ENCODE peak calls at places on chromosome 9, in seven cellular contexts. Y is AG09319, D is body of pancreas, M is left ventricle myocardium inferior, J is DND-41, A is neural crest cell, I is H9. V is an unnamed sample.

GRCh38 chr9:88691811-88692210 is 156.8 kb downstream of the NXNL2 start:
- DNase-seq in Y (no peak), D (no peak), M (no peak), J (no peak), A (no peak), I (no peak), V (no peak)

GRCh38 chr9:88387733-88388202 is 476 bp upstream of the SPIN1 start:
- DNase-seq in Y (no peak), D (peak; percentile 62), M (peak; percentile 32), J (no peak), A (peak; percentile 17), I (no peak), V (no peak)

GRCh38 chr9:127204771-127205470 is 59.7 kb upstream of the GARNL3 start:
- DNase-seq in Y (no peak), D (no peak), M (peak; percentile 20), J (peak; percentile 9), A (no peak), I (peak; percentile 38), V (no peak)

GRCh38 chr9:117549444-117549843 is 134.6 kb upstream of the ASTN2 start:
- DNase-seq in Y (no peak), D (no peak), M (no peak), J (no peak), A (no peak), I (peak; percentile 62), V (no peak)

GRCh38 chr9:15333376-15333881 is 26.4 kb upstream of the TTC39B start:
- DNase-seq in Y (no peak), D (no peak), M (no peak), J (no peak), A (no peak), I (no peak), V (no peak)

GRCh38 chr9:34710023-34710422 is at the start of gene CCL21:
- DNase-seq in Y (no peak), D (peak; percentile 39), M (peak; percentile 79), J (no peak), A (no peak), I (no peak), V (no peak)

GRCh38 chr9:16928179-16928945 is 57.9 kb upstream of the BNC2 start:
- DNase-seq in Y (no peak), D (no peak), M (no peak), J (no peak), A (no peak), I (no peak), V (no peak)

GRCh38 chr9:28688172-28688571 is 1114.9 kb upstream of the C9orf72 start:
- DNase-seq in Y (no peak), D (no peak), M (no peak), J (no peak), A (no peak), I (no peak), V (no peak)

GRCh38 chr9:121156263-121156731 is 45.4 kb downstream of the RAB14 start:
- DNase-seq in Y (peak; percentile 24), D (no peak), M (no peak), J (no peak), A (no peak), I (no peak), V (no peak)

GRCh38 chr9:114931407-114931806 is 1.0 kb upstream of the TNFSF8 start:
- DNase-seq in Y (no peak), D (no peak), M (no peak), J (no peak), A (no peak), I (no peak), V (no peak)

GRCh38 chr9:80899208-80899607 is 790.1 kb downstream of the TLE1 start:
- DNase-seq in Y (peak; percentile 2), D (no peak), M (no peak), J (no peak), A (no peak), I (no peak), V (no peak)

GRCh38 chr9:124140941-124141568 is 116.7 kb upstream of the NEK6 start:
- DNase-seq in Y (no peak), D (no peak), M (no peak), J (no peak), A (no peak), I (no peak), V (no peak)

GRCh38 chr9:124764774-124765438 is 6.2 kb downstream of the NR6A1 start:
- DNase-seq in Y (no peak), D (no peak), M (no peak), J (no peak), A (no peak), I (no peak), V (no peak)

GRCh38 chr9:131968632-131969031 is 111.0 kb downstream of the MED27 start:
- DNase-seq in Y (no peak), D (no peak), M (no peak), J (no peak), A (no peak), I (no peak), V (no peak)

GRCh38 chr9:6417186-6417585 is 4.2 kb downstream of the UHRF2 start:
- DNase-seq in Y (no peak), D (no peak), M (no peak), J (no peak), A (no peak), I (no peak), V (no peak)

GRCh38 chr9:4814913-4815312 is 22.2 kb downstream of the RCL1 start:
- DNase-seq in Y (no peak), D (peak; percentile 55), M (no peak), J (no peak), A (no peak), I (no peak), V (no peak)

GRCh38 chr9:77935974-77936373 is 95.6 kb downstream of the GNAQ start:
- DNase-seq in Y (no peak), D (no peak), M (no peak), J (no peak), A (no peak), I (no peak), V (no peak)

GRCh38 chr9:88583901-88584596 is 49.1 kb downstream of the NXNL2 start:
- DNase-seq in Y (no peak), D (no peak), M (no peak), J (no peak), A (no peak), I (no peak), V (no peak)

GRCh38 chr9:108434502-108434901 is 421.3 kb downstream of the ACTL7B start:
- DNase-seq in Y (no peak), D (no peak), M (no peak), J (no peak), A (no peak), I (no peak), V (no peak)

GRCh38 chr9:14322211-14323082 is 8.5 kb upstream of the NFIB start:
- DNase-seq in Y (no peak), D (peak; percentile 92), M (peak; percentile 95), J (peak; percentile 78), A (peak; percentile 82), I (peak; percentile 90), V (peak; percentile 35)

GRCh38 chr9:20707708-20708107 is 23.6 kb downstream of the FOCAD start:
- DNase-seq in Y (no peak), D (no peak), M (no peak), J (no peak), A (no peak), I (no peak), V (no peak)

GRCh38 chr9:6584881-6585597 is 60.5 kb downstream of the GLDC start:
- DNase-seq in Y (no peak), D (no peak), M (no peak), J (no peak), A (no peak), I (no peak), V (no peak)

GRCh38 chr9:75448281-75448680 is 360.0 kb downstream of the OSTF1 start:
- DNase-seq in Y (no peak), D (peak; percentile 8), M (no peak), J (no peak), A (no peak), I (no peak), V (no peak)

GRCh38 chr9:8365029-8365428 is 565.5 kb upstream of the DMAC1 start:
- DNase-seq in Y (no peak), D (no peak), M (no peak), J (no peak), A (no peak), I (no peak), V (no peak)

GRCh38 chr9:18457498-18457897 is 16.5 kb upstream of the ADAMTSL1 start:
- DNase-seq in Y (no peak), D (no peak), M (no peak), J (no peak), A (no peak), I (no peak), V (no peak)

GRCh38 chr9:132481467-132481866 is 71.5 kb downstream of the CFAP77 start:
- DNase-seq in Y (no peak), D (no peak), M (no peak), J (no peak), A (no peak), I (no peak), V (no peak)

GRCh38 chr9:76181020-76181641 is 213.1 kb downstream of the RFK start:
- DNase-seq in Y (no peak), D (peak; percentile 32), M (no peak), J (no peak), A (no peak), I (no peak), V (no peak)

GRCh38 chr9:135230817-135231520 is 143.5 kb downstream of the OLFM1 start:
- DNase-seq in Y (no peak), D (no peak), M (peak; percentile 2), J (no peak), A (no peak), I (peak; percentile 37), V (no peak)
- TF ChIP-seq CTCF in Y (no peak), D (no peak), M (no peak), J (no peak), A (no peak), I (peak; percentile 28), V (no peak)

GRCh38 chr9:116166713-116167112 is 13.1 kb downstream of the PAPPA start:
- DNase-seq in Y (no peak), D (no peak), M (no peak), J (no peak), A (no peak), I (no peak), V (no peak)
- TF ChIP-seq CTCF in Y (no peak), D (no peak), M (peak; percentile 28), J (peak; percentile 11), A (peak; percentile 23), I (peak; percentile 50), V (no peak)

GRCh38 chr9:73065439-73065838 is 86.2 kb upstream of the ANXA1 start:
- DNase-seq in Y (no peak), D (no peak), M (no peak), J (no peak), A (no peak), I (no peak), V (no peak)

GRCh38 chr9:73061131-73061530 is 90.5 kb upstream of the ANXA1 start:
- DNase-seq in Y (no peak), D (no peak), M (no peak), J (no peak), A (no peak), I (no peak), V (no peak)

GRCh38 chr9:73067074-73067473 is 84.6 kb upstream of the ANXA1 start:
- DNase-seq in Y (no peak), D (no peak), M (no peak), J (no peak), A (no peak), I (peak; percentile 39), V (no peak)
- TF ChIP-seq CTCF in Y (no peak), D (no peak), M (no peak), J (peak; percentile 40), A (no peak), I (peak; percentile 48), V (no peak)

DNA sequence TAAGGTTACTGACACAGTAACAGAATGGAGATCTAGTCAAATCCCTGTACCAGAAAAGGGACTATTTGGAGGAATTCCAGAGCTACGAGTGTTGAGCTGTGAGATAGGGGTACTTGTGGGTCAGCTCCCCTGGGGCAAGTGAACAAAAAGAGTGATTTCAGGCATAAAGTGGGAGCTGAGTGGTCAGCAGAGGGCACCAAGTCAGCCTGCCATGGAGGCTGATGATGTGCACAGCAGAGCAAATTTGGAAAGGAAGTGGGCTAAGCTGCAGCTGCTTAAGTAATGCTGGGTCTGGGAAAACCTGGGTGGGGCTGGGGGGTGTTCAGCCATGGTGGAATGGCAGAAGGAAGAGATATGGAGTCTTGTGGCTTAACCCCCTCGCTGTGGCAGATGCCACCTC is 327.9 kb downstream of the NTRK2 start:
- DNase-seq in Y (no peak), D (no peak), M (no peak), J (no peak), A (no peak), I (peak; percentile 37), V (no peak)
- TF ChIP-seq CTCF in Y (no peak), D (no peak), M (no peak), J (no peak), A (no peak), I (peak; percentile 40), V (no peak)

V was measured in natural killer cell.